ENCODE peak calls at places on chromosomes 3 and 15, in six cellular contexts. One of them, this sample, is unnamed.

GRCh38 chr3:34011171-34012101 is 213.0 kb downstream of the PDCD6IP start:
- DNase-seq in lower lobe of right lung: no peak
- DNase-seq in spleen: no peak
- DNase-seq in heart right ventricle: no peak
- DNase-seq in cardiac muscle cell: no peak
- DNase-seq in astrocyte: peak; percentile 36
- DNase-seq in this sample: no peak

GRCh38 chr3:131172502-131172901 is 145.8 kb downstream of the NEK11 start:
- DNase-seq in astrocyte: no peak
- DNase-seq in heart right ventricle: no peak
- DNase-seq in cardiac muscle cell: no peak
- DNase-seq in spleen: no peak
- DNase-seq in lower lobe of right lung: no peak
- DNase-seq in this sample: no peak

GRCh38 chr3:33063651-33064051 is 33.3 kb downstream of the GLB1 start:
- DNase-seq in astrocyte: peak; percentile 22
- DNase-seq in heart right ventricle: no peak
- DNase-seq in lower lobe of right lung: no peak
- DNase-seq in spleen: no peak
- DNase-seq in cardiac muscle cell: peak; percentile 19
- DNase-seq in this sample: no peak

GRCh38 chr3:108513961-108514360 is 3.6 kb upstream of the MYH15 start:
- DNase-seq in cardiac muscle cell: peak; percentile 23
- DNase-seq in lower lobe of right lung: no peak
- DNase-seq in heart right ventricle: no peak
- DNase-seq in spleen: no peak
- DNase-seq in astrocyte: no peak
- DNase-seq in this sample: no peak

GRCh38 chr3:15205934-15206661 is at the start of gene CAPN7:
- DNase-seq in lower lobe of right lung: peak; percentile 98
- DNase-seq in spleen: peak; percentile 99
- DNase-seq in heart right ventricle: peak; percentile 96
- DNase-seq in cardiac muscle cell: peak; percentile 96
- DNase-seq in astrocyte: peak; percentile 84
- DNase-seq in this sample: peak; percentile 97

GRCh38 chr3:48662753-48663488 is at the start of gene CELSR3:
- DNase-seq in heart right ventricle: peak; percentile 44
- DNase-seq in lower lobe of right lung: peak; percentile 62
- DNase-seq in cardiac muscle cell: peak; percentile 96
- DNase-seq in spleen: no peak
- DNase-seq in astrocyte: peak; percentile 84
- DNase-seq in this sample: peak; percentile 79

GRCh38 chr15:98525625-98526024 is 122.7 kb upstream of the IGF1R start:
- DNase-seq in cardiac muscle cell: peak; percentile 47
- DNase-seq in spleen: no peak
- DNase-seq in astrocyte: no peak
- DNase-seq in heart right ventricle: no peak
- DNase-seq in lower lobe of right lung: no peak
- DNase-seq in this sample: no peak

GRCh38 chr15:31268911-31269784 is 57.5 kb upstream of the KLF13 start:
- DNase-seq in spleen: peak; percentile 66
- DNase-seq in cardiac muscle cell: no peak
- DNase-seq in heart right ventricle: no peak
- DNase-seq in lower lobe of right lung: no peak
- DNase-seq in astrocyte: no peak
- DNase-seq in this sample: peak; percentile 57

GRCh38 chr3:34807611-34808010 is 831.7 kb upstream of the ARPP21 start:
- DNase-seq in astrocyte: no peak
- DNase-seq in cardiac muscle cell: no peak
- DNase-seq in spleen: no peak
- DNase-seq in lower lobe of right lung: no peak
- DNase-seq in heart right ventricle: no peak
- DNase-seq in this sample: no peak

GRCh38 chr15:79815468-79815867 is 81.3 kb downstream of the MTHFS start:
- DNase-seq in astrocyte: no peak
- DNase-seq in spleen: no peak
- DNase-seq in lower lobe of right lung: no peak
- DNase-seq in heart right ventricle: peak; percentile 27
- DNase-seq in cardiac muscle cell: no peak
- DNase-seq in this sample: no peak

GRCh38 chr15:96170616-96171270 is 159.8 kb upstream of the NR2F2 start:
- DNase-seq in spleen: no peak
- DNase-seq in heart right ventricle: no peak
- DNase-seq in astrocyte: no peak
- DNase-seq in lower lobe of right lung: no peak
- DNase-seq in cardiac muscle cell: no peak
- DNase-seq in this sample: no peak

GRCh38 chr3:186361612-186362408 is at the start of gene DGKG:
- DNase-seq in heart right ventricle: peak; percentile 72
- DNase-seq in cardiac muscle cell: peak; percentile 9
- DNase-seq in spleen: peak; percentile 93
- DNase-seq in lower lobe of right lung: peak; percentile 80
- DNase-seq in astrocyte: no peak
- DNase-seq in this sample: peak; percentile 28

GRCh38 chr15:41790756-41791546 is 16.7 kb downstream of the MAPKBP1 start:
- DNase-seq in spleen: no peak
- DNase-seq in astrocyte: peak; percentile 83
- DNase-seq in cardiac muscle cell: peak; percentile 63
- DNase-seq in heart right ventricle: no peak
- DNase-seq in lower lobe of right lung: no peak
- DNase-seq in this sample: no peak

GRCh38 chr3:195727596-195728195 is 6.9 kb downstream of the MUC20 start:
- DNase-seq in lower lobe of right lung: peak; percentile 46
- DNase-seq in heart right ventricle: no peak
- DNase-seq in astrocyte: no peak
- DNase-seq in spleen: no peak
- DNase-seq in cardiac muscle cell: no peak
- DNase-seq in this sample: no peak

GRCh38 chr15:68798695-68799094 is 22.0 kb downstream of the ANP32A start:
- DNase-seq in astrocyte: no peak
- DNase-seq in spleen: no peak
- DNase-seq in cardiac muscle cell: no peak
- DNase-seq in heart right ventricle: no peak
- DNase-seq in lower lobe of right lung: no peak
- DNase-seq in this sample: no peak
- H3K4me1 ChIP-seq in astrocyte: peaks cover 24% of the 10 kb centered on the region
- H3K4me1 ChIP-seq in spleen: peaks cover 54% of the 10 kb centered on the region
- H3K4me1 ChIP-seq in cardiac muscle cell: peaks cover 47% of the 10 kb centered on the region
- H3K4me1 ChIP-seq in heart right ventricle: peaks cover 84% of the 10 kb centered on the region
- H3K4me1 ChIP-seq in lower lobe of right lung: peaks cover 74% of the 10 kb centered on the region
- H3K4me1 ChIP-seq in this sample: peaks cover 42% of the 10 kb centered on the region

GRCh38 chr15:67186688-67187087 is 67.8 kb downstream of the AAGAB start:
- DNase-seq in astrocyte: no peak
- DNase-seq in spleen: peak; percentile 59
- DNase-seq in cardiac muscle cell: no peak
- DNase-seq in lower lobe of right lung: no peak
- DNase-seq in heart right ventricle: no peak
- DNase-seq in this sample: no peak
- H3K36me3 ChIP-seq in astrocyte: peaks cover 54% of the 10 kb centered on the region
- H3K36me3 ChIP-seq in spleen: peaks cover 54% of the 10 kb centered on the region
- H3K36me3 ChIP-seq in cardiac muscle cell: peaks cover 49% of the 10 kb centered on the region
- H3K36me3 ChIP-seq in lower lobe of right lung: peaks cover 61% of the 10 kb centered on the region
- H3K36me3 ChIP-seq in heart right ventricle: no peaks in the 10 kb centered on the region
- H3K36me3 ChIP-seq in this sample: no peaks in the 10 kb centered on the region

GRCh38 chr3:46109635-46110005 is 82.3 kb upstream of the XCR1 start:
- DNase-seq in lower lobe of right lung: no peak
- DNase-seq in cardiac muscle cell: no peak
- DNase-seq in heart right ventricle: no peak
- DNase-seq in spleen: no peak
- DNase-seq in astrocyte: no peak
- DNase-seq in this sample: no peak
- H3K4me1 ChIP-seq in lower lobe of right lung: peaks cover 35% of the 10 kb centered on the region
- H3K4me1 ChIP-seq in cardiac muscle cell: no peaks in the 10 kb centered on the region
- H3K4me1 ChIP-seq in heart right ventricle: peaks cover 69% of the 10 kb centered on the region
- H3K4me1 ChIP-seq in spleen: peaks cover 8% of the 10 kb centered on the region
- H3K4me1 ChIP-seq in astrocyte: peaks cover 17% of the 10 kb centered on the region
- H3K4me1 ChIP-seq in this sample: no peaks in the 10 kb centered on the region

GRCh38 chr3:27093771-27094170 is 275.4 kb downstream of the NEK10 start:
- DNase-seq in astrocyte: no peak
- DNase-seq in cardiac muscle cell: peak; percentile 37
- DNase-seq in heart right ventricle: no peak
- DNase-seq in spleen: no peak
- DNase-seq in lower lobe of right lung: no peak
- DNase-seq in this sample: no peak
- H3K36me3 ChIP-seq in astrocyte: no peaks in the 10 kb centered on the region
- H3K36me3 ChIP-seq in cardiac muscle cell: no peaks in the 10 kb centered on the region
- H3K36me3 ChIP-seq in heart right ventricle: no peaks in the 10 kb centered on the region
- H3K36me3 ChIP-seq in spleen: no peaks in the 10 kb centered on the region
- H3K36me3 ChIP-seq in lower lobe of right lung: no peaks in the 10 kb centered on the region
- H3K36me3 ChIP-seq in this sample: no peaks in the 10 kb centered on the region

GRCh38 chr15:59294574-59294960 is 78.1 kb downstream of the MYO1E start:
- DNase-seq in cardiac muscle cell: peak; percentile 41
- DNase-seq in lower lobe of right lung: no peak
- DNase-seq in astrocyte: no peak
- DNase-seq in spleen: no peak
- DNase-seq in heart right ventricle: no peak
- DNase-seq in this sample: no peak
- H3K4me1 ChIP-seq in cardiac muscle cell: peaks cover 5% of the 10 kb centered on the region
- H3K4me1 ChIP-seq in lower lobe of right lung: peaks cover 21% of the 10 kb centered on the region
- H3K4me1 ChIP-seq in astrocyte: peaks cover 68% of the 10 kb centered on the region
- H3K4me1 ChIP-seq in spleen: peaks cover 13% of the 10 kb centered on the region
- H3K4me1 ChIP-seq in heart right ventricle: peaks cover 66% of the 10 kb centered on the region
- H3K4me1 ChIP-seq in this sample: peaks cover 40% of the 10 kb centered on the region

GRCh38 chr3:44814751-44815150 is 47.0 kb upstream of the TMEM42 start:
- DNase-seq in astrocyte: no peak
- DNase-seq in heart right ventricle: no peak
- DNase-seq in cardiac muscle cell: no peak
- DNase-seq in spleen: no peak
- DNase-seq in lower lobe of right lung: no peak
- DNase-seq in this sample: no peak
- H3K36me3 ChIP-seq in astrocyte: peaks cover 6% of the 10 kb centered on the region
- H3K36me3 ChIP-seq in heart right ventricle: no peaks in the 10 kb centered on the region
- H3K36me3 ChIP-seq in cardiac muscle cell: no peaks in the 10 kb centered on the region
- H3K36me3 ChIP-seq in spleen: no peaks in the 10 kb centered on the region
- H3K36me3 ChIP-seq in lower lobe of right lung: no peaks in the 10 kb centered on the region
- H3K36me3 ChIP-seq in this sample: no peaks in the 10 kb centered on the region

GRCh38 chr3:12948891-12949711 is 107.7 kb upstream of the RPL32 start:
- DNase-seq in lower lobe of right lung: peak; percentile 68
- DNase-seq in astrocyte: peak; percentile 70
- DNase-seq in spleen: no peak
- DNase-seq in heart right ventricle: no peak
- DNase-seq in cardiac muscle cell: peak; percentile 62
- DNase-seq in this sample: no peak
- H3K4me1 ChIP-seq in lower lobe of right lung: peaks cover 48% of the 10 kb centered on the region
- H3K4me1 ChIP-seq in astrocyte: peaks cover 39% of the 10 kb centered on the region
- H3K4me1 ChIP-seq in spleen: peaks cover 43% of the 10 kb centered on the region
- H3K4me1 ChIP-seq in heart right ventricle: peaks cover 90% of the 10 kb centered on the region
- H3K4me1 ChIP-seq in cardiac muscle cell: peaks cover 51% of the 10 kb centered on the region
- H3K4me1 ChIP-seq in this sample: peaks cover 12% of the 10 kb centered on the region

DNA sequence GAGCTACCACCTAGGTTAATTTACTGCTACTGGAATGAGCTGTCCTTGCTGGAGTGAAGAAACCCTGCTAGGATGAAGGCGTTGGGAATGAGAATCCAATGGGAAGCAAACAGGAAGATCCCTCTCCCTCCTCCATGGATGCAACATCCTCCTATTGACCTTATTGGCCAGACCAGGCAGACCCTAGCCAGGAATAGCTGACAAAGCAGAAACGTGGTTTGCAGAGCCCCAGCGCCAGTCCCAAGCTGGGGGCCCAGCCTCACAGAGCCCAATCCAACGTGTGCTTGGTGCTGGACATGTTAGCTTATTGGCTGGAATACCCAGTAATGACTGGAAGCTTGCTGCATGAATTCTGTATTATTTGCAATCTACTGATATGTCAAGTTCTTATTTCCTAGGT is 273.1 kb downstream of the LRTM1 start:
- DNase-seq in heart right ventricle: no peak
- DNase-seq in lower lobe of right lung: no peak
- DNase-seq in cardiac muscle cell: no peak
- DNase-seq in spleen: no peak
- DNase-seq in astrocyte: no peak
- DNase-seq in this sample: no peak
- H3K36me3 ChIP-seq in heart right ventricle: no peaks in the 10 kb centered on the region
- H3K36me3 ChIP-seq in lower lobe of right lung: no peaks in the 10 kb centered on the region
- H3K36me3 ChIP-seq in cardiac muscle cell: no peaks in the 10 kb centered on the region
- H3K36me3 ChIP-seq in spleen: no peaks in the 10 kb centered on the region
- H3K36me3 ChIP-seq in astrocyte: no peaks in the 10 kb centered on the region
- H3K36me3 ChIP-seq in this sample: no peaks in the 10 kb centered on the region

This sample was measured in mucosa of descending colon.